ENCODE peak calls at places on chromosomes 3 and 15, in seven cellular contexts. Q is endothelial cell of umbilical vein, E is neuronal stem cell, G is PC-3, I is GM23248, D is astrocyte, P is neural progenitor cell. W is an unnamed sample.

GRCh38 chr3:160478338-160478737 is 28.8 kb upstream of the TRIM59 start:
- DNase-seq in D (peak; percentile 70), Q (no peak), I (peak; percentile 84), E (no peak), P (no peak), G (no peak), W (no peak)

GRCh38 chr3:54836876-54837275 is 91.0 kb downstream of the LRTM1 start:
- DNase-seq in G (no peak), Q (no peak), E (no peak), D (no peak), P (no peak), I (no peak), W (no peak)

GRCh38 chr3:105791919-105792786 is 76.7 kb downstream of the CBLB start:
- DNase-seq in P (no peak), I (peak; percentile 99), Q (no peak), D (peak; percentile 99), G (no peak), E (no peak), W (peak; percentile 64)

GRCh38 chr3:16589867-16590624 is 15.2 kb downstream of the DAZL start:
- DNase-seq in Q (no peak), G (no peak), I (no peak), P (no peak), E (no peak), D (no peak), W (no peak)

GRCh38 chr3:39651993-39652739 is 157.2 kb upstream of the MYRIP start:
- DNase-seq in P (no peak), G (no peak), Q (no peak), D (no peak), E (no peak), I (no peak), W (no peak)

GRCh38 chr3:29335921-29336320 is 55.0 kb downstream of the RBMS3 start:
- DNase-seq in E (no peak), P (no peak), Q (no peak), G (no peak), D (no peak), I (peak; percentile 55), W (no peak)

GRCh38 chr15:64461577-64462162 is 1.3 kb downstream of the ZNF609 start:
- DNase-seq in I (peak; percentile 56), E (peak; percentile 64), P (peak; percentile 77), D (peak; percentile 16), G (no peak), Q (peak; percentile 58), W (peak; percentile 71)

GRCh38 chr3:58334013-58334321 is 1.3 kb downstream of the PXK start:
- DNase-seq in Q (no peak), P (peak; percentile 34), G (no peak), I (no peak), D (no peak), E (no peak), W (peak; percentile 57)

GRCh38 chr3:106379251-106379750 is 510.5 kb upstream of the CBLB start:
- DNase-seq in P (no peak), D (no peak), G (no peak), I (no peak), Q (no peak), E (no peak), W (no peak)

GRCh38 chr3:119240101-119240581 is 537 bp downstream of the B4GALT4 start:
- DNase-seq in Q (no peak), I (peak; percentile 39), D (no peak), E (peak; percentile 69), P (peak; percentile 73), G (peak; percentile 23), W (no peak)

GRCh38 chr3:3209714-3210113 is 30.2 kb upstream of the CRBN start:
- DNase-seq in E (no peak), D (no peak), I (no peak), G (no peak), Q (no peak), P (no peak), W (no peak)

GRCh38 chr3:123352134-123352554 is 96.7 kb downstream of the ADCY5 start:
- DNase-seq in P (no peak), G (no peak), Q (no peak), I (no peak), E (no peak), D (no peak), W (no peak)

GRCh38 chr15:89016549-89017041 is 71.7 kb upstream of the ABHD2 start:
- DNase-seq in E (no peak), Q (peak; percentile 13), D (peak; percentile 73), P (no peak), G (peak; percentile 86), I (peak; percentile 76), W (no peak)

GRCh38 chr3:27319847-27320526 is 49.2 kb downstream of the NEK10 start:
- DNase-seq in I (no peak), Q (no peak), E (no peak), G (no peak), P (no peak), D (no peak), W (no peak)

GRCh38 chr3:9226326-9226725 is 23.1 kb downstream of the SRGAP3 start:
- DNase-seq in D (peak; percentile 87), E (no peak), I (peak; percentile 74), G (peak; percentile 90), Q (no peak), P (no peak), W (no peak)

GRCh38 chr15:55279100-55279745 is 10.4 kb downstream of the RAB27A start:
- DNase-seq in P (no peak), D (no peak), E (no peak), Q (no peak), I (no peak), G (no peak), W (no peak)

GRCh38 chr3:32963871-32964270 is 12.4 kb downstream of the CCR4 start:
- DNase-seq in E (no peak), D (no peak), P (no peak), I (no peak), G (no peak), Q (no peak), W (no peak)

GRCh38 chr15:70376031-70376928 is 278.6 kb upstream of the TLE3 start:
- DNase-seq in P (peak; percentile 42), G (no peak), Q (no peak), E (no peak), D (no peak), I (no peak), W (no peak)

GRCh38 chr3:74845086-74845485 is 230.6 kb upstream of the CNTN3 start:
- DNase-seq in E (no peak), G (no peak), P (no peak), D (no peak), I (peak; percentile 54), Q (no peak), W (no peak)

GRCh38 chr3:74847093-74847492 is 232.6 kb upstream of the CNTN3 start:
- DNase-seq in P (no peak), E (no peak), G (no peak), D (no peak), Q (no peak), I (no peak), W (no peak)

GRCh38 chr3:74844428-74844827 is 230.0 kb upstream of the CNTN3 start:
- DNase-seq in E (no peak), I (peak; percentile 31), P (no peak), G (no peak), D (no peak), Q (no peak), W (no peak)

DNA sequence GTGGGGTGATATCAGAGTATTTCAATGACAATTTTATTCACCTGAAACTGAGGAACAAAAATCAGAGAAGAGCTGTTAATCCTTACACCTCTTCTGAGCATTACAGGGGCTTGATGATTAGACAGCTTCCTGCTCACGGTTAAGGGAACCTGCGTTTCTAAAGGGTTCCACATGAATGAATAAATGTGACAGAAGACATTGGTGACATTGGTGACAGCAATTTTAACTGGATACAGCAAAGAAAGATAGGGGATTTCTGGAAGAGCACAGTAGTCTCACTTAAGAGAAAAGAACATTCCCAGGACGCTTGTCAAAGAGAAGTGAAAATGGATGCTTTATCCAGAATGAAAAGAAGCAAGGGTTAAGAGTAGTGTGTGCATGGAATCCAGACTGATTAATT is 235.9 kb upstream of the CNTN3 start:
- DNase-seq in G (no peak), D (no peak), I (no peak), E (no peak), P (no peak), Q (no peak), W (no peak)
- H3K9ac ChIP-seq in G (no peak overlapping the region), D (no peak overlapping the region), I (no peak overlapping the region), E (no peak overlapping the region), P (no peak overlapping the region), Q (no peak overlapping the region), W (no peak overlapping the region)

DNA sequence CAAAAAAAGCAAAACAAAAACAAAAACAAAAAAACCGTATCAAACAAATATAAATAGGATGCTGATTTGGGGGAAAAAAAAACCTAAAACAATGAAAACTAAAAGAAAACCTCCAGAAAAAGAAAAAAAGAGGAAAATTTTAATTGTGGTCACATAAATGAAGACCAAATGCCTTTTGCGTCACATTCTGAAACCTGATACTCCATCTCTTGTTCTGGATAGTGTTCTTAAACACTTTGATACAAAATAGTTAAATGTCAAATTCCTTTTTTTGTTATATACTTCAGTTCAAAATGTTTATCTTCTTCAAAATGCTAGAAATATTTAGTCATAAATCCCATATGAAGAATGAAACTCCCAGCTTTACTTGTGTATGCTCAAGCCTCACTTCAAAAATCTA is 31.0 kb downstream of the COPS2 start:
- DNase-seq in G (no peak), Q (no peak), E (no peak), D (no peak), P (no peak), I (no peak), W (no peak)
- H3K36me3 ChIP-seq in G (peaks cover 28% of the 10 kb centered on the region), Q (peaks cover 3% of the 10 kb centered on the region), E (peaks cover 61% of the 10 kb centered on the region), D (peaks cover 20% of the 10 kb centered on the region), P (peaks cover 25% of the 10 kb centered on the region), I (peaks cover 74% of the 10 kb centered on the region), W (peaks cover 55% of the 10 kb centered on the region)

GRCh38 chr15:90060797-90061196 is 41.5 kb downstream of the IDH2 start:
- DNase-seq in Q (no peak), P (no peak), I (peak; percentile 47), G (no peak), E (no peak), D (no peak), W (no peak)

GRCh38 chr15:90062729-90063684 is 39.3 kb downstream of the IDH2 start:
- DNase-seq in I (no peak), G (no peak), P (no peak), D (no peak), E (no peak), Q (no peak), W (no peak)

GRCh38 chr15:90058308-90058707 is 44.0 kb downstream of the IDH2 start:
- DNase-seq in Q (no peak), E (no peak), I (no peak), D (no peak), P (no peak), G (no peak), W (peak; percentile 89)

GRCh38 chr15:90062023-90062728 is 40.1 kb downstream of the IDH2 start:
- DNase-seq in Q (no peak), I (no peak), E (peak; percentile 52), D (no peak), P (peak; percentile 79), G (peak; percentile 19), W (peak; percentile 90)

GRCh38 chr15:90059208-90059985 is 42.9 kb downstream of the IDH2 start:
- DNase-seq in P (no peak), Q (no peak), I (no peak), D (no peak), G (no peak), E (no peak), W (peak; percentile 97)
- H2AFZ ChIP-seq in P (no peak overlapping the region), Q (no peak overlapping the region), I (no peak overlapping the region), D (no peak overlapping the region), G (no peak overlapping the region), E (no peak overlapping the region), W (no peak overlapping the region)

DNA sequence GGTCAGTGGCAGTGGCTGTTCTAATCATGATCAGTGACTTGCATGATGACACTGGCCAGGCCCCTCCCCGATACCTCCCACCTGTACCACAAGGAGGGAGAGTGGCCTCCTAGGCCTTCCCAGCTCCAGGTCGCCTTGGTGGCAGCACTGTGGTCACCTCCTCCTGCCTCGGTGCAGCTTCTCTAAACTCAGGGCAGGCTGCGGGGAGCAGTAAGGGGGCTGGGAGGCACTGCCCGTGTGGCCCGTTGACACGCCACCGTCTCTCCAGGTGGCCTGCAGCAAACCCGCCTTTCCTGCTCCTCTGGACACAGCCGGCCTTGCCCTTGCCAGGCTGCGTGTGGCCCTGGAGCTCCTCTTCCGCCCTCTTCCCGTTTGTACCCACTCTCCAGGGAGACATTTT is 184.1 kb downstream of the XXYLT1 start:
- DNase-seq in Q (no peak), E (no peak), D (no peak), I (no peak), G (no peak), P (no peak), W (no peak)
- H3K9ac ChIP-seq in Q (no peak overlapping the region), E (no peak overlapping the region), D (no peak overlapping the region), I (no peak overlapping the region), G (no peak overlapping the region), P (no peak overlapping the region), W (no peak overlapping the region)